ENCODE peak calls at places on chromosomes 3 and 15, in nine cellular contexts. S is lower lobe of right lung, W is neural progenitor cell, M is lower leg skin, Q is AG04450, Z is bronchial epithelial cell, C is tibial nerve, J is Calu3, B is upper lobe of right lung. X is an unnamed sample.

GRCh38 chr15:38130739-38131498 is 121.7 kb upstream of the SPRED1 start:
- DNase-seq in S (peak), W (peak), M (peak), Q (peak), Z (peak), C (peak), J (no peak), B (peak), X (peak)

GRCh38 chr3:129481783-129482332 is 41.8 kb downstream of the IFT122 start:
- DNase-seq in S (peak), W (no peak), M (peak), Q (no peak), Z (peak), C (peak), J (no peak), B (peak), X (no peak)

GRCh38 chr3:51539291-51539891 is 872 bp downstream of the RAD54L2 start:
- DNase-seq in S (no peak), W (peak), M (no peak), Q (no peak), Z (peak), C (no peak), J (peak), B (no peak), X (peak)

GRCh38 chr3:186708983-186709679 is 8.0 kb upstream of the KNG1 start:
- DNase-seq in S (no peak), W (no peak), M (no peak), Q (no peak), Z (no peak), C (no peak), J (no peak), B (no peak), X (no peak)

GRCh38 chr3:100463002-100463401 is 29.4 kb upstream of the TMEM45A start:
- DNase-seq in S (no peak), W (peak), M (no peak), Q (peak), Z (peak), C (no peak), J (peak), B (no peak), X (peak)

GRCh38 chr3:76679510-76679909 is 360.4 kb upstream of the ROBO2 start:
- DNase-seq in S (no peak), W (no peak), M (no peak), Q (no peak), Z (no peak), C (no peak), J (no peak), B (no peak), X (no peak)

GRCh38 chr3:11391930-11392688 is 119.9 kb downstream of the ATG7 start:
- DNase-seq in S (no peak), W (no peak), M (no peak), Q (peak), Z (peak), C (no peak), J (no peak), B (no peak), X (no peak)

GRCh38 chr3:66037986-66038369 is 740 bp downstream of the MAGI1 start:
- DNase-seq in S (peak), W (peak), M (no peak), Q (no peak), Z (no peak), C (no peak), J (peak), B (peak), X (peak)

GRCh38 chr3:47783673-47784072 is 2.0 kb upstream of the SMARCC1 start:
- DNase-seq in S (no peak), W (no peak), M (no peak), Q (no peak), Z (no peak), C (no peak), J (no peak), B (no peak), X (no peak)

GRCh38 chr15:66829551-66830131 is 127.6 kb downstream of the SMAD6 start:
- DNase-seq in S (no peak), W (no peak), M (no peak), Q (no peak), Z (no peak), C (no peak), J (no peak), B (no peak), X (no peak)

GRCh38 chr15:62365795-62366442 is 200.8 kb upstream of the C2CD4B start:
- DNase-seq in S (no peak), W (no peak), M (no peak), Q (no peak), Z (peak), C (no peak), J (peak), B (no peak), X (no peak)

GRCh38 chr3:48222616-48223513 is at the start of gene CAMP:
- DNase-seq in S (peak), W (no peak), M (peak), Q (no peak), Z (peak), C (peak), J (peak), B (peak), X (no peak)

GRCh38 chr15:87429754-87430153 is 826.8 kb downstream of the NTRK3 start:
- DNase-seq in S (no peak), W (no peak), M (no peak), Q (no peak), Z (no peak), C (no peak), J (no peak), B (no peak), X (no peak)

GRCh38 chr15:66901336-66902100 is 163.9 kb upstream of the SMAD3 start:
- DNase-seq in S (no peak), W (no peak), M (peak), Q (no peak), Z (peak), C (no peak), J (no peak), B (no peak), X (no peak)

GRCh38 chr3:67923796-67924195 is 269.4 kb upstream of the SUCLG2 start:
- DNase-seq in S (no peak), W (no peak), M (no peak), Q (no peak), Z (no peak), C (no peak), J (no peak), B (no peak), X (no peak)

GRCh38 chr15:64180235-64180824 is 17.5 kb upstream of the PPIB start:
- DNase-seq in S (no peak), W (no peak), M (no peak), Q (no peak), Z (no peak), C (no peak), J (no peak), B (no peak), X (peak)

GRCh38 chr3:64011685-64012084 is 11.6 kb downstream of the PSMD6 start:
- DNase-seq in S (no peak), W (no peak), M (no peak), Q (no peak), Z (peak), C (no peak), J (no peak), B (no peak), X (no peak)

GRCh38 chr3:97057365-97057764 is 243.0 kb downstream of the EPHA6 start:
- DNase-seq in S (no peak), W (no peak), M (no peak), Q (no peak), Z (no peak), C (no peak), J (no peak), B (no peak), X (no peak)

GRCh38 chr3:143413372-143413771 is 293.8 kb downstream of the CHST2 start:
- DNase-seq in S (no peak), W (no peak), M (no peak), Q (no peak), Z (no peak), C (no peak), J (no peak), B (no peak), X (no peak)

GRCh38 chr3:112811150-112811884 is 35.3 kb downstream of the CD200R1L start:
- DNase-seq in S (no peak), W (no peak), M (no peak), Q (peak), Z (no peak), C (peak), J (no peak), B (no peak), X (peak)

GRCh38 chr3:48929358-48930035 is 10.9 kb downstream of the ARIH2 start:
- DNase-seq in S (no peak), W (no peak), M (no peak), Q (no peak), Z (no peak), C (no peak), J (no peak), B (no peak), X (no peak)

GRCh38 chr15:36364377-36364776 is 215.0 kb upstream of the CDIN1 start:
- DNase-seq in S (no peak), W (no peak), M (no peak), Q (no peak), Z (no peak), C (no peak), J (no peak), B (no peak), X (no peak)

GRCh38 chr3:50587806-50588758 is 18.8 kb downstream of the HEMK1 start:
- DNase-seq in S (no peak), W (no peak), M (no peak), Q (no peak), Z (no peak), C (no peak), J (no peak), B (no peak), X (no peak)

GRCh38 chr3:160564949-160565441 is 376 bp downstream of the KPNA4 start:
- DNase-seq in S (peak), W (peak), M (no peak), Q (no peak), Z (peak), C (no peak), J (peak), B (peak), X (peak)

GRCh38 chr3:128496019-128496601 is 3.1 kb upstream of the GATA2 start:
- DNase-seq in S (no peak), W (peak), M (peak), Q (no peak), Z (no peak), C (no peak), J (no peak), B (no peak), X (no peak)

GRCh38 chr3:177126015-177126773 is 71.1 kb downstream of the TBL1XR1 start:
- DNase-seq in S (no peak), W (no peak), M (no peak), Q (no peak), Z (peak), C (no peak), J (no peak), B (no peak), X (no peak)

GRCh38 chr3:196620228-196620627 is 19.3 kb upstream of the NRROS start:
- DNase-seq in S (peak), W (no peak), M (peak), Q (no peak), Z (no peak), C (no peak), J (no peak), B (no peak), X (no peak)

GRCh38 chr3:133591271-133591742 is 17.8 kb downstream of the CDV3 start:
- DNase-seq in S (no peak), W (no peak), M (no peak), Q (no peak), Z (peak), C (no peak), J (no peak), B (no peak), X (no peak)

GRCh38 chr15:93428135-93428534 is 339.1 kb upstream of the RGMA start:
- DNase-seq in S (no peak), W (peak), M (peak), Q (no peak), Z (peak), C (no peak), J (peak), B (no peak), X (no peak)

GRCh38 chr15:33834892-33835730 is 133.2 kb upstream of the CHRM5 start:
- DNase-seq in S (no peak), W (no peak), M (no peak), Q (no peak), Z (no peak), C (no peak), J (no peak), B (no peak), X (no peak)

GRCh38 chr15:42053914-42054313 is 33.1 kb upstream of the PLA2G4E start:
- DNase-seq in S (peak), W (no peak), M (no peak), Q (no peak), Z (no peak), C (no peak), J (no peak), B (peak), X (no peak)

GRCh38 chr3:63960048-63960711 is 48.0 kb upstream of the SCAANT1 start:
- DNase-seq in S (no peak), W (no peak), M (no peak), Q (no peak), Z (peak), C (no peak), J (peak), B (no peak), X (no peak)

GRCh38 chr15:74791667-74792066 is 9.8 kb downstream of the CSK start:
- DNase-seq in S (no peak), W (no peak), M (no peak), Q (no peak), Z (no peak), C (no peak), J (no peak), B (no peak), X (no peak)

GRCh38 chr3:43838009-43838758 is 147.4 kb downstream of the ABHD5 start:
- DNase-seq in S (no peak), W (no peak), M (no peak), Q (no peak), Z (no peak), C (no peak), J (no peak), B (no peak), X (no peak)

DNA sequence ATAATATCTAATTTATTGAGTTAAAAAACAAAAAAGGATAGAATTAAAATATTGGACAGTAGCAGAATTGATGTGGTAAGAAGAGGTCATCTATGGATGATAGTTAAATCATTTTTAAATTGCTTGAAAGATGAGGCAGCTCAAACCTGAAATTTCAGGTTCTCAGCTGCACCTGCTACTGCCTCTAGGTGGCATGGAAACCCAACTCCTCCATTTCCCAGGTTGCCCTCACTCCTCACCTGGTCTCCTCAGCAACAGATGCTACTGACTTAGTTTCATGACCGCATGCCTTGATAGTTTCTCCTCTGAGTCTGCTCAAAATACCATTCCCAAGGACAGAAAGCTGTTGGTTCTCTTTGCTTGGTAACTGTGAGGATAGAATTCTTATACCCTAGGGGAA is 148.1 kb downstream of the ABHD5 start:
- DNase-seq in S (no peak), W (no peak), M (no peak), Q (no peak), Z (peak), C (no peak), J (no peak), B (no peak), X (no peak)
- TF ChIP-seq CTCF in S (no peak), W (no peak), M (no peak), Q (no peak), Z (peak), C (no peak), J (peak), B (peak), X (no peak)

DNA sequence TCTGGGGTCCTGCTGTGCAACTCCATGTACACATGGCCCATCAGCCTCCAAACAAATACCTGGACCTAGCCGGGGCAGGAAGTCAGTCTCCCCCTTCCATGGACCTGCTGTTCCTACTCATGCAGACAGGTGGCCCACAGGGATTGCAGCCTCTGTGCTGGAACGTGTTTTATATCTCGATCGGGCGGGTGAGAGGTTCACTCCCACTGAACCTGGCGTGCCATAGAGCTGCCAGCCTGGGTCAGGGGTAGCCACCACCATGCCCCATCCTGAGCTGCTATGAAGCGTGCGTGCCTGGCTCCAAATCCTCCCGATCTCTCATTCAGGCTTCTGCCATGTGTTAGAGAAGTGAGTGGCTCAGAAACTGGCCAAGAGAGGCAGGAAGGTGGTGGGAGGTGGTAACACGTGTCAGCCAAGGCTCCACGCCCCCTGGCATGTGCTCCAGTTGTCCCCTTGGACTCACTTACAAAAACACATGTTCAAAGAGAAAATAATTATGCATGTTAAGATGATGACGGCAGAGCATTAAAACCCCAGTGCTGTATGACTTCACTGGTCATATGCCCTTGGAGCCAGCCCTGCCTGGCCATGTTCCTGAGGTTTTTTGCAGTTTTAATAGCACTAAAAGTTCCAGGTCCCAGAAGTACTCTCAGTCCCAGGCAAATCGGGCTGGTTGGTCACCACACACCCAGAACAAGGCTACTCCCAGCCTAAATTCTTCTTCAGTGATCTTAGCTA is 30.6 kb downstream of the CTSH start:
- DNase-seq in S (no peak), W (peak), M (peak), Q (no peak), Z (no peak), C (peak), J (peak), B (no peak), X (no peak)
- TF ChIP-seq CTCF in S (peak), W (peak), M (no peak), Q (peak), Z (peak), C (peak), J (no peak), B (peak), X (no peak)

DNA sequence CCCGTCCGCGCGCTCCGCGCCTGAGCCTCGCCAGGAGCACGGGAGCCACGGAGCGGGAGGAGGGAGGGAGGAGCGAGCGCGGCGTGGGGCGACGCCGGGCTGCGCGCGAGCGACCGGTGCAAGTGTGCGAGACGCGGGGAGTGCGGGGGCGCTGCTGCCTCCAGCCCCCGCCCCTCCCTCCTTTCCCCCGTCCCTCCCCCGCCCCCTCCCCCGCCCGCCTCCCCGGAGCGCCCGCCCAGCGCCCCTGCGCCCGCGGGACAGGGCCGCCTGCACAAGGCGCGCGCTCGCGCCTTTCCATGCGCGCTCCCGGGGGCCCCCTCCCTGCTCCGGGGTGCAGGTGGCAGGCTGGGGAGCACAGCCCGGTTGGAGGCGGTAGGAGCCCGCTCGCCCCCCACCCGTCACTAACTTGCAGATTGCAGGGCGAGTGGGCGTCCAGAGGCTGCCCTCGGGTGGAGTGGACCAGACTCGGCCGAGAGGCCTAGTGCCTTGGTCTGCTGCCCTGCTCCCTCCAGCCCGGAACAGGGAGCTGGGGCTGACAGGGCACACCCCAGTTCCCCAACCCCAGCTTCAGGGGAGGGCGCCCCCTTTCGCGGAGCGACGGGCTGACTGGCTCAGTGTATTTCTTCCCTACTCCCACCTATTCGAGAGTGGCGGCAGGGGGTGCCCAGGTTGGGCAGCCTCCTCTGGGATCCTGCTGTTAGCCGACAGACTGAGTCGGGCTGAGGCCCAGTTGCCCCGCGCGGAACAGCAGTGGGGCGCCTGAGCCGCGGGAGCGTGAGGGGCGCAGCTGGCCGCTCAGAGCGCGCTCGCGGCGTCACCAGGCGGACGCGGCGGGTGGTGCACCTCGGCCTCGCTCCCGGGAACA is at the start of gene WNT7A:
- DNase-seq in S (no peak), W (peak), M (no peak), Q (no peak), Z (peak), C (no peak), J (peak), B (peak), X (peak)
- TF ChIP-seq CTCF in S (peak), W (peak), M (no peak), Q (no peak), Z (peak), C (peak), J (peak), B (peak), X (peak)

DNA sequence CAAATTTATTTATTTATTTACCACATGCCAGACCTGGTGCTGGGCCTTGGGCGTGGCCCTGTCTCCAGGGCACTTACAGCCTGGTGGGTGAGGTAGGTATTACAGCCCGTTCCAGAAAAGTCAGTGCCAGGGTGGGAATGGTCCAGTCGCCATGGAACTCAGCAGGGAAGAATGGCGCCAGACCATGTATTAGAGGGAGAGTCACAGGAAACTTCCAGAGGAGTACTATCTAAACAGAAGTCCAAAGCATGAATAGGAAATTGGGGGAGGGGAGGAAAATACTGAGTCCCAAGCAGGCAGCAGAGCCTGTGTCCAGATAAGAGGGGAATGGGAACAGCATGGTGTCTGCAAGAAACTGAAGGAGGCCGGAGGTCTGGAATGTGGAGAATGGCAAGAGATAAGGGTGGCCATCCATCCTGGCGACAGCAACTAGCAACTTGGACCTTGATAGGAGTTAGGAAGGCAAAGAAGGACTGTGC is 27.0 kb downstream of the SH3BP5 start:
- DNase-seq in S (no peak), W (no peak), M (no peak), Q (no peak), Z (no peak), C (no peak), J (peak), B (no peak), X (no peak)
- TF ChIP-seq CTCF in S (peak), W (peak), M (no peak), Q (peak), Z (peak), C (peak), J (no peak), B (peak), X (peak)

GRCh38 chr3:151425640-151426336 is 35.1 kb downstream of the IGSF10 start:
- DNase-seq in S (no peak), W (no peak), M (no peak), Q (no peak), Z (no peak), C (no peak), J (no peak), B (no peak), X (no peak)
- TF ChIP-seq CTCF in S (peak), W (peak), M (no peak), Q (peak), Z (no peak), C (peak), J (peak), B (peak), X (no peak)

GRCh38 chr15:80736571-80736970 is 41.5 kb downstream of the ABHD17C start:
- DNase-seq in S (no peak), W (no peak), M (no peak), Q (no peak), Z (no peak), C (no peak), J (no peak), B (no peak), X (peak)
- TF ChIP-seq CTCF in S (no peak), W (no peak), M (no peak), Q (no peak), Z (no peak), C (no peak), J (no peak), B (no peak), X (no peak)

GRCh38 chr3:71210257-71211002 is 373.1 kb downstream of the FOXP1 start:
- DNase-seq in S (no peak), W (no peak), M (no peak), Q (no peak), Z (no peak), C (no peak), J (no peak), B (no peak), X (no peak)
- TF ChIP-seq CTCF in S (no peak), W (no peak), M (no peak), Q (peak), Z (no peak), C (peak), J (no peak), B (no peak), X (no peak)